ENCODE peak calls at places on chromosomes 6 and 20, in six cellular contexts. O is CD8-positive, alpha-beta T cell; T is hepatocyte; F is fibroblast of pulmonary artery; I is choroid plexus epithelial cell; Y is GM12865. X is an unnamed sample.

GRCh38 chr6:122620902-122621301 is 10.7 kb downstream of the PKIB start:
- DNase-seq in F (no peak), I (peak), T (no peak), O (no peak), Y (no peak), X (no peak)

GRCh38 chr6:108365488-108365887 is 70.6 kb downstream of the AFG1L start:
- DNase-seq in Y (no peak), F (peak), O (no peak), I (no peak), T (no peak), X (no peak)

GRCh38 chr6:134474980-134475379 is 157.1 kb upstream of the SGK1 start:
- DNase-seq in F (no peak), O (no peak), Y (no peak), I (no peak), T (no peak), X (no peak)

GRCh38 chr6:125931733-125932450 is 24.7 kb upstream of the HINT3 start:
- DNase-seq in O (no peak), T (no peak), I (peak), F (no peak), Y (peak), X (no peak)

GRCh38 chr6:161444966-161445799 is 171.3 kb upstream of the AGPAT4 start:
- DNase-seq in F (no peak), Y (no peak), O (no peak), I (no peak), T (no peak), X (no peak)

GRCh38 chr6:139939189-139939979 is 564.9 kb upstream of the CITED2 start:
- DNase-seq in I (no peak), T (no peak), Y (peak), F (no peak), O (no peak), X (no peak)

GRCh38 chr20:44019638-44020335 is 105.1 kb downstream of the TOX2 start:
- DNase-seq in T (no peak), Y (peak), O (no peak), I (peak), F (peak), X (no peak)

GRCh38 chr20:20188647-20189046 is 136.3 kb downstream of the CFAP61 start:
- DNase-seq in Y (peak), T (no peak), I (no peak), O (no peak), F (no peak), X (no peak)

GRCh38 chr20:38115205-38115604 is 49.9 kb downstream of the TGM2 start:
- DNase-seq in O (no peak), F (no peak), T (no peak), I (no peak), Y (no peak), X (no peak)

GRCh38 chr6:47405273-47405672 is 72.3 kb upstream of the CD2AP start:
- DNase-seq in F (no peak), T (peak), O (no peak), Y (no peak), I (no peak), X (no peak)

DNA sequence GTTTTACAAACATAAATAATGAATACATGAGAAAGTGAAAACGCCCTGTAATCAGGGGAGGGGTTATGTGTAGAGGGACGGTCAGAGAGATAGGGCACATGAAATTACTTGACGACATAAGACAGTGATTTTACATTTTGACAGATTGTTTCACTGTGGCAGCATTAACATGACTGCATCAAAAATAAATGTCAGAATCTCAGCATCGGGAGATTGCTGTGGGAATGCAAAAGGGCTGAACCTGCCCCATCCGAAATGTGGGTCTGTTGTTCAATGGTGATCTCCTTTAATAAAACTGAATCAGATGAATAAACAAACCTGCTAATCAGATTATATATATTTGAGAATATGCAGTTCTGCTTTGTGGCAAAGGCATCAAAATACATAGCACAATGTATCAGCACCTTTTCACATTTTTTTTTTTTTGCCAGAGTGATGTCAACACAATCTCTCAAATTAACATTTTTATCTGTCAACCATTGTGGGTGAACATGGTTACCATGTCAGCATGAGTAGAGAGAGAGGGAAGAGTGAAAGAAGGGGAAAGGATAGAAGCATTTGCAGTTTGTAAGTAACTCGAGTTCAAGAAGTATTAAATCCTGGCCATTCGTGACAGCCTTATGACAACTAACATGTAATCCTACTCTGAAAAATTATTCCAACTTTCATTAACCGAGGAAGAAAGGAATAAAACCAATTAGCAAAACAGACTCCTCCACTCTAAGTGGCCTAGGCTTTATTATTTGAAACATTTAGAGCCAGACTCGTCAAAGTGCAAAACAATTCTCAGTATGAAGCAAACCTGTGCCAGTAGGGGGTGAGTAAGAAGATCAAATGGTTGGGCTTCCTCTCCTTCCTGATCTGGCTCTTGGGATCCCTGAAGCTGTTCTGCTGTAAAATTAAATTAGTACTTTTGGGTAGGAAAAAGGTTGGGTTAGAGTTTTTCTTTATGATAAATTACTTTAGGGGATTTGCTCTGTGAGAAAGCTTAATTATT is 177.3 kb upstream of the MAN1A1 start:
- DNase-seq in Y (no peak), I (peak), F (no peak), O (no peak), T (no peak), X (no peak)
- TF ChIP-seq CTCF in Y (no peak), I (peak), F (no peak), O (no peak), T (no peak), X (no peak)

DNA sequence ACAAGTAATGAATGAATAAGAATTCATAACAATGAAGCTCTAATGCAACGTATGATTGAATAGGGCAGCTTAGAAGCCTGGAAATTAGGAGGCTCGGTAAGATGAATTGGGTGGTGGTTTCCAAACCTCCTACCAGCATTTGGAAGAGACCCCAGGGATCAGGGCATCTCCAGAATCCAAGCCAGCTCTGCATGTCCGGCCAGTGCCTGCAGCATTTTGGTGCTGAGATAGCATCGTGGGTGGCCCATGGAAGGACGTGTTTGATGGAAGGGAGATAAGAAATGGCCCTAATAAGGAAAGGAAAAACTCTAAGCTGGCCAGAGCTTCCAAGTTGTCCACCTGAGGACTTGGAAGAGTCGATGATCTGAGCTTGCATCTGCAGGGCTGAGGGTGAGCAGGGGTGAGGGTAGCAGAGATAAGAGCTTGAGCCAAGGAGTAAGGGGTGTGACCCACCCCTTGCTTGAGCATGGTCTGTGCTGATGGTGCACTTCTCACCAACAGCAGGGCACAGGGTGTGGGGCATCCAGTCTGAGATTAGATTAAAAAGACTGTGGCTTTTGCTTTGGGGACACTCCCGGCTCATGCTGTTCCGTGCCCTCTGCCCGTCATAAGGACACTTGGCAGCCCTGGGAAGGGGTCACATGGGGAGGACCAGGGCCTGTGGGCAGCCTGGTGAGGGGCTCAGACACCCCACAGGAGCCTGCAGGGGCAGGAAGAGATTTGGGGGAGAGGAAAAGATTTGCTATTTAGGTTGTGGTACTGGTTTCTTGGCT is 213.2 kb downstream of the ERMARD start:
- DNase-seq in T (no peak), Y (no peak), I (no peak), O (no peak), F (no peak), X (no peak)
- TF ChIP-seq CTCF in T (no peak), Y (no peak), I (no peak), O (no peak), F (no peak), X (no peak)

GRCh38 chr20:2397595-2398145 is 17.0 kb downstream of the TGM6 start:
- DNase-seq in Y (no peak), T (no peak), F (no peak), I (no peak), O (no peak), X (no peak)
- TF ChIP-seq CTCF in Y (peak), T (no peak), F (no peak), I (no peak), O (no peak), X (no peak)

GRCh38 chr20:45248609-45249008 is 5.8 kb downstream of the SLPI start:
- DNase-seq in I (no peak), F (no peak), T (no peak), O (no peak), Y (no peak), X (no peak)
- TF ChIP-seq CTCF in I (no peak), F (no peak), T (no peak), O (no peak), Y (no peak), X (no peak)

DNA sequence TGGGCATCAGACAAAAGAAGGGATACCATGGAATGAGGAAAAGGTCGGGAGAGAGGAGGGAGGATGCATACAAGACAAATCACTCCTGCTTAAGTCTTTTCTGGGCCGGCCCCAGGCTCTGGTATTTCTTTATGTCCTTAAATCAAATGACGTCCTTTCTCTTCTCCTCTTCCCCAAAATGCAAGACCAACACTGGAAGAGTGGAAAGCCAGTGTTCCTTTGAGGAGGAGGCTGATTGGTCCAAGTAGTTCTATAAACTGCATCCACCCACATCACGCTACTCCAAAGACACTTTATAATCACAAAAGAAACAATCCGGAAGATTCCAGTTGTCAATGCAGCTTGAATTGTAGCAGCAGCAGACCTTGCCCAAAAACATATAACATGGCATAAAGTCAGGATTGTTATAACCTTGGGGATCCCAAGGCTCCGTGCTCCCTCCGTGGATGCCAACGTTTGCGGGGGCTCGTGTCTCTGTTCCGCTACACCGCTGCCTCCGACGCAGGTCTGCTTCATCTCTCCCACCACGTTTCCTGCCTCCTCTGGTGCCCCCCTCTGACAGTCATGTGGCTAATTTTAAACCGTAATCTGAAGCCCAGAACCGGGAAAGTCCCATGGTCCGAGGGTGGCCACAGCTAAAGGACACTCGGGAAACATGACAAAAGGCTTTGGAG is 47.1 kb downstream of the MCUR1 start:
- DNase-seq in Y (peak), I (peak), F (peak), O (peak), T (peak), X (no peak)
- TF ChIP-seq CTCF in Y (no peak), I (peak), F (peak), O (peak), T (no peak), X (no peak)

GRCh38 chr6:52475307-52475706 is 55.2 kb downstream of the EFHC1 start:
- DNase-seq in F (no peak), T (no peak), I (peak), O (no peak), Y (no peak), X (no peak)
- TF ChIP-seq CTCF in F (no peak), T (no peak), I (no peak), O (no peak), Y (no peak), X (no peak)

DNA sequence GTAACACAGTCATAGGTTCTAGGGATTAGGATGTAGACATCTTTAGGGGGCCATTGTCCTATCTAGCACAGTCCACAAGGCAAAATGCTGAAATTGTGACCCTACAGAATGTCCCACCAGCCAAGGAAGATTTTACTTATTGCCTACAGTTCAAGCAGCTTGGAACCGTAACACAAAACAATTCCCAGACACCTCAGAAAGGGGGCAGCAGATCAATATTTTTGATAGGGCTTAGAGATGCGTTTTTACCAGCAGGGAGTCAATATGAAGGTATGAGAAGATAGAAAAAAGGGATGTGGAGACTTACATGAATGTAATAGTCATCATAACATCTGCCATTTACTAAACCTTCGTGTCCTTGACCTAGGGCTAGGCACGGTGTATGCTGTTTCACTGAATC is 81.0 kb downstream of the TMEM170B start:
- DNase-seq in O (no peak), I (peak), Y (peak), F (peak), T (no peak), X (no peak)
- TF ChIP-seq CTCF in O (no peak), I (peak), Y (peak), F (peak), T (peak), X (no peak)